ENCODE peak calls at places on chromosomes 3 and 15, in four cellular contexts. S is T-helper 9 cell, L is GM03348, P is nephron progenitor cell. H is an unnamed sample.
A peak's percentile ranks its signal among the peaks of the same experiment; 100 is the strongest.

GRCh38 chr15:25178835-25179672 is 224.3 kb downstream of the SNRPN start:
- DNase-seq in S (no peak), L (no peak), P (no peak), H (no peak)

GRCh38 chr3:12340506-12340905 is 51.6 kb downstream of the PPARG start:
- DNase-seq in S (no peak), L (no peak), P (no peak), H (no peak)

GRCh38 chr15:59522988-59523461 is 85.0 kb downstream of the FAM81A start:
- DNase-seq in S (peak; percentile 14), L (no peak), P (no peak), H (no peak)

GRCh38 chr3:48067271-48067670 is 51.1 kb upstream of the MAP4 start:
- DNase-seq in S (no peak), L (no peak), P (no peak), H (no peak)

GRCh38 chr3:195154111-195154791 is 116.7 kb downstream of the XXYLT1 start:
- DNase-seq in S (no peak), L (no peak), P (no peak), H (no peak)

GRCh38 chr3:100402150-100402706 is 889 bp downstream of the LNP1 start:
- DNase-seq in S (no peak), L (peak; percentile 24), P (no peak), H (peak; percentile 57)

GRCh38 chr3:58177747-58178527 is 32.8 kb downstream of the DNASE1L3 start:
- DNase-seq in S (peak; percentile 89), L (peak; percentile 94), P (peak; percentile 99), H (peak; percentile 78)

GRCh38 chr15:63348392-63348791 is 33.3 kb downstream of the CA12 start:
- DNase-seq in S (no peak), L (peak; percentile 75), P (no peak), H (peak; percentile 65)

GRCh38 chr3:189629803-189630455 is 1.3 kb upstream of the TP63 start:
- DNase-seq in S (no peak), L (peak; percentile 47), P (no peak), H (peak; percentile 42)

GRCh38 chr3:70308760-70309159 is 3.7 kb downstream of the MDFIC2 start:
- DNase-seq in S (no peak), L (peak; percentile 2), P (peak; percentile 15), H (no peak)

GRCh38 chr3:48989126-48989795 is 780 bp upstream of the P4HTM start:
- DNase-seq in S (no peak), L (peak; percentile 20), P (no peak), H (no peak)

GRCh38 chr3:48945856-48946549 is 27.4 kb downstream of the ARIH2 start:
- DNase-seq in S (no peak), L (no peak), P (no peak), H (no peak)

GRCh38 chr3:40079845-40080240 is 229.7 kb upstream of the EIF1B start:
- DNase-seq in S (no peak), L (peak; percentile 51), P (no peak), H (no peak)

GRCh38 chr3:159210336-159210735 is 408.5 kb downstream of the MFSD1 start:
- DNase-seq in S (no peak), L (no peak), P (no peak), H (no peak)

GRCh38 chr3:188157407-188157806 is 3.5 kb downstream of the LPP start:
- DNase-seq in S (no peak), L (no peak), P (no peak), H (no peak)

GRCh38 chr15:58413253-58413652 is 18.5 kb upstream of the LIPC start:
- DNase-seq in S (no peak), L (no peak), P (no peak), H (no peak)

GRCh38 chr3:195757371-195757770 is 36.6 kb downstream of the MUC20 start:
- DNase-seq in S (no peak), L (no peak), P (no peak), H (no peak)

GRCh38 chr3:131541288-131541687 is 38.5 kb upstream of the MRPL3 start:
- DNase-seq in S (no peak), L (no peak), P (no peak), H (no peak)

GRCh38 chr15:34483644-34484043 is 46.0 kb upstream of the GOLGA8A start:
- DNase-seq in S (no peak), L (no peak), P (no peak), H (no peak)

GRCh38 chr3:154122912-154123559 is 1.8 kb downstream of the ARHGEF26 start:
- DNase-seq in S (no peak), L (peak; percentile 26), P (no peak), H (no peak)

GRCh38 chr15:90230071-90230494 is 3.7 kb downstream of the CIB1 start:
- DNase-seq in S (no peak), L (no peak), P (no peak), H (no peak)

GRCh38 chr15:45732544-45733130 is 97.8 kb downstream of the SQOR start:
- DNase-seq in S (no peak), L (no peak), P (no peak), H (peak; percentile 60)

GRCh38 chr15:98169551-98169950 is 209.0 kb downstream of the ARRDC4 start:
- DNase-seq in S (no peak), L (no peak), P (no peak), H (no peak)

GRCh38 chr3:66182228-66182627 is 38.6 kb upstream of the SLC25A26 start:
- DNase-seq in S (no peak), L (no peak), P (no peak), H (no peak)

GRCh38 chr3:141603473-141604035 is 116.7 kb downstream of the RASA2 start:
- DNase-seq in S (no peak), L (no peak), P (no peak), H (no peak)

GRCh38 chr3:11195721-11196332 is 41.5 kb downstream of the HRH1 start:
- DNase-seq in S (no peak), L (peak; percentile 55), P (no peak), H (peak; percentile 43)

GRCh38 chr3:184656991-184657669 is 54.7 kb downstream of the MAGEF1 start:
- DNase-seq in S (no peak), L (no peak), P (no peak), H (peak; percentile 96)

GRCh38 chr3:63232764-63233396 is 45.2 kb upstream of the SYNPR start:
- DNase-seq in S (no peak), L (peak; percentile 11), P (no peak), H (peak; percentile 6)

GRCh38 chr3:39196671-39197446 is 4.5 kb upstream of the XIRP1 start:
- DNase-seq in S (no peak), L (no peak), P (no peak), H (peak; percentile 46)

GRCh38 chr15:43977072-43977884 is 150.5 kb downstream of the WDR76 start:
- DNase-seq in S (no peak), L (no peak), P (no peak), H (no peak)

GRCh38 chr3:31226331-31226730 is 306.4 kb upstream of the STT3B start:
- DNase-seq in S (no peak), L (no peak), P (no peak), H (peak; percentile 31)

GRCh38 chr3:134002326-134002725 is 27.4 kb downstream of the SLCO2A1 start:
- DNase-seq in S (no peak), L (peak; percentile 76), P (no peak), H (peak; percentile 36)